ENCODE peak calls at places on chromosome 12, in nine cellular contexts. Q, P, J, T, A, I, X, F and W are unnamed samples.
A peak's percentile ranks its signal among the peaks of the same experiment; 100 is the strongest.

GRCh38 chr12:96195845-96196451 is 1.8 kb downstream of the ELK3 start:
- DNase-seq in I (peak; percentile 34), P (no peak), J (peak; percentile 22), Q (no peak), X (no peak), T (no peak), F (peak; percentile 74), A (no peak), W (no peak)

GRCh38 chr12:68264175-68264863 is 10.9 kb upstream of the IL22 start:
- DNase-seq in T (no peak), I (no peak), J (no peak), Q (no peak), A (no peak), F (peak; percentile 26), X (no peak), P (no peak), W (no peak)

GRCh38 chr12:112716099-112717093 is 75.2 kb upstream of the RPH3A start:
- DNase-seq in A (no peak), X (no peak), J (peak; percentile 78), F (no peak), T (no peak), P (no peak), Q (no peak), I (no peak), W (no peak)

GRCh38 chr12:120496353-120497340 is 734 bp downstream of the DYNLL1 start:
- DNase-seq in F (peak; percentile 56), J (peak; percentile 56), A (peak; percentile 16), T (peak; percentile 88), I (peak; percentile 27), X (no peak), Q (no peak), P (peak; percentile 83), W (peak; percentile 27)

GRCh38 chr12:92462049-92462448 is 240.7 kb upstream of the PLEKHG7 start:
- DNase-seq in F (no peak), Q (no peak), I (peak; percentile 97), X (no peak), T (no peak), J (no peak), P (no peak), A (no peak), W (no peak)

GRCh38 chr12:109875572-109876131 is 4.7 kb downstream of the GLTP start:
- DNase-seq in J (no peak), X (peak; percentile 66), A (no peak), I (peak; percentile 83), T (no peak), P (no peak), F (no peak), Q (no peak), W (no peak)

GRCh38 chr12:116919706-116920485 is 9.1 kb downstream of the FBXW8 start:
- DNase-seq in J (no peak), T (no peak), Q (no peak), P (no peak), A (no peak), I (no peak), X (no peak), F (no peak), W (no peak)

GRCh38 chr12:94225506-94225905 is 77.1 kb downstream of the PLXNC1 start:
- DNase-seq in X (no peak), P (no peak), F (no peak), J (no peak), I (no peak), Q (no peak), A (no peak), T (no peak), W (no peak)

GRCh38 chr12:49098035-49098451 is 3.4 kb upstream of the DHH start:
- DNase-seq in J (peak; percentile 87), F (peak; percentile 30), P (peak; percentile 47), X (no peak), T (peak; percentile 80), A (no peak), I (peak; percentile 29), Q (no peak), W (peak; percentile 60)

GRCh38 chr12:52846356-52846970 is 2.3 kb downstream of the KRT78 start:
- DNase-seq in A (no peak), I (no peak), P (no peak), Q (no peak), J (no peak), X (no peak), F (no peak), T (peak; percentile 62), W (no peak)

GRCh38 chr12:49643961-49644619 is 20.7 kb downstream of the PRPF40B start:
- DNase-seq in P (no peak), X (no peak), I (no peak), T (peak; percentile 59), A (no peak), J (no peak), F (no peak), Q (no peak), W (no peak)

GRCh38 chr12:54033106-54033979 is 493 bp downstream of the HOXC5 start:
- DNase-seq in A (no peak), T (no peak), P (no peak), F (no peak), X (peak; percentile 83), I (no peak), Q (no peak), J (peak; percentile 47), W (no peak)

GRCh38 chr12:122051231-122051876 is 27.2 kb upstream of the MLXIP start:
- DNase-seq in X (no peak), F (peak; percentile 44), J (no peak), I (no peak), A (no peak), T (no peak), P (peak; percentile 71), Q (no peak), W (no peak)

GRCh38 chr12:12441891-12442461 is 85.1 kb downstream of the BORCS5 start:
- DNase-seq in Q (no peak), P (no peak), J (no peak), T (no peak), F (peak; percentile 39), A (no peak), X (no peak), I (no peak), W (peak; percentile 74)

GRCh38 chr12:82461851-82462250 is 103.5 kb downstream of the METTL25 start:
- DNase-seq in F (peak; percentile 12), J (no peak), T (no peak), Q (no peak), P (no peak), X (no peak), I (no peak), A (no peak), W (no peak)

GRCh38 chr12:65443038-65443437 is 164.6 kb downstream of the MSRB3 start:
- DNase-seq in Q (no peak), P (no peak), I (no peak), X (no peak), T (no peak), A (no peak), J (no peak), F (no peak), W (no peak)

GRCh38 chr12:242496-242895 is 20.1 kb downstream of the SLC6A13 start:
- DNase-seq in P (no peak), J (no peak), T (no peak), F (no peak), A (no peak), Q (no peak), X (no peak), I (no peak), W (no peak)

GRCh38 chr12:114405449-114406271 is at the start of gene TBX5:
- DNase-seq in A (no peak), Q (no peak), P (peak; percentile 61), T (no peak), X (no peak), I (no peak), J (peak; percentile 65), F (peak; percentile 93), W (no peak)

DNA sequence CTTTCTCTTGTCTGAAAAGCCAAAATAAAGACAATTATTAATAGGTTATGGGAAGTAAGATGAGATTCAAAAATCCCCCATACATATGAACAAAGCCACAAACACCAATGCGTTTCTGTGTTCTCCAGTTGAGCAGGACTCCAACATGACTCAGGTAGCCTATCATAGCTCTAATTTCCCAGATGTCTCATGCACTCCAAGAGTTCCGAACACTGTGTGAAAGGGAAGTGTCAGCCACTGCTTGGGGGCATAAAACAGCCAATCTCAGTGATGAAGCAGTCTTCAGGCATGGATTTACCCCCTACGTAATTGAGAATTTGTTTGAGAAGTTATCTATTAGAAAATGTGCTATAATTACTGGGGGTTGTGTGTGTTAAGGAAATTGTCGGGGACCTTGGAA is 153.8 kb upstream of the AVPR1A start:
- DNase-seq in Q (no peak), J (no peak), A (no peak), X (no peak), I (no peak), T (no peak), F (no peak), P (no peak), W (no peak)
- H3K4me3 ChIP-seq in Q (no peak overlapping the region), J (no peak overlapping the region), A (no peak overlapping the region), X (no peak overlapping the region), I (no peak overlapping the region), T (no peak overlapping the region), F (no peak overlapping the region), P (no peak overlapping the region), W (no peak overlapping the region)

GRCh38 chr12:101823891-101824290 is 6.9 kb downstream of the GNPTAB start:
- DNase-seq in F (no peak), X (no peak), P (peak; percentile 72), I (peak; percentile 88), Q (no peak), A (no peak), J (peak; percentile 87), T (no peak), W (peak; percentile 87)
- H3K4me1 ChIP-seq in F (no peaks in the 10 kb centered on the region), X (no peaks in the 10 kb centered on the region), P (peaks cover 48% of the 10 kb centered on the region), I (peaks cover 56% of the 10 kb centered on the region), Q (peaks cover 17% of the 10 kb centered on the region), A (no peaks in the 10 kb centered on the region), J (peaks cover 57% of the 10 kb centered on the region), T (no peaks in the 10 kb centered on the region), W (peaks cover 5% of the 10 kb centered on the region)

GRCh38 chr12:106255952-106256351 is 8.1 kb upstream of the CKAP4 start:
- DNase-seq in P (no peak), J (no peak), X (no peak), I (no peak), T (no peak), Q (no peak), A (no peak), F (no peak), W (no peak)

GRCh38 chr12:106256524-106256923 is 8.7 kb upstream of the CKAP4 start:
- DNase-seq in X (no peak), Q (no peak), A (no peak), P (no peak), T (no peak), F (no peak), J (no peak), I (no peak), W (no peak)

GRCh38 chr12:106252056-106252455 is 4.2 kb upstream of the CKAP4 start:
- DNase-seq in J (no peak), A (no peak), F (no peak), T (no peak), X (no peak), Q (no peak), I (no peak), P (no peak), W (no peak)

GRCh38 chr12:106255493-106255892 is 7.7 kb upstream of the CKAP4 start:
- DNase-seq in F (no peak), J (no peak), I (no peak), Q (no peak), P (no peak), T (no peak), X (no peak), A (no peak), W (no peak)

GRCh38 chr12:106254724-106255123 is 6.9 kb upstream of the CKAP4 start:
- DNase-seq in F (no peak), T (no peak), I (no peak), P (no peak), A (no peak), Q (no peak), X (no peak), J (peak; percentile 73), W (no peak)
- H3K4me3 ChIP-seq in F (no peak overlapping the region), T (no peak overlapping the region), I (no peak overlapping the region), P (no peak overlapping the region), A (no peak overlapping the region), Q (no peak overlapping the region), X (no peak overlapping the region), J (peak overlapping the region; percentile 14), W (no peak overlapping the region)

GRCh38 chr12:26273811-26274210 is 78.4 kb downstream of the SSPN start:
- DNase-seq in Q (no peak), A (no peak), J (no peak), P (no peak), I (no peak), F (no peak), X (no peak), T (no peak), W (no peak)
- H3K4me1 ChIP-seq in Q (peaks cover 33% of the 10 kb centered on the region), A (peaks cover 6% of the 10 kb centered on the region), J (no peaks in the 10 kb centered on the region), P (peaks cover 45% of the 10 kb centered on the region), I (peaks cover 13% of the 10 kb centered on the region), F (peaks cover 18% of the 10 kb centered on the region), X (peaks cover 47% of the 10 kb centered on the region), T (no peaks in the 10 kb centered on the region), W (no peaks in the 10 kb centered on the region)